ENCODE peak calls at places on chromosomes 5 and 9, in seven cellular contexts. One of them, this sample, is unnamed.

GRCh38 chr5:134543820-134544692 is 18.6 kb downstream of the JADE2 start:
- DNase-seq in CD4-positive, alpha-beta memory T cell: peak; percentile 31
- DNase-seq in H7: no peak
- DNase-seq in WTC11: no peak
- DNase-seq in naive thymus-derived CD8-positive, alpha-beta T cell: no peak
- DNase-seq in G401: no peak
- DNase-seq in GM04503: no peak
- DNase-seq in this sample: no peak

GRCh38 chr5:111512406-111513174 is at the start of gene STARD4:
- DNase-seq in CD4-positive, alpha-beta memory T cell: peak; percentile 92
- DNase-seq in H7: peak; percentile 95
- DNase-seq in WTC11: peak; percentile 95
- DNase-seq in naive thymus-derived CD8-positive, alpha-beta T cell: peak; percentile 93
- DNase-seq in G401: peak; percentile 96
- DNase-seq in GM04503: peak; percentile 79
- DNase-seq in this sample: peak; percentile 87

GRCh38 chr9:86217076-86217475 is 42.4 kb downstream of the C9orf153 start:
- DNase-seq in CD4-positive, alpha-beta memory T cell: no peak
- DNase-seq in H7: no peak
- DNase-seq in WTC11: no peak
- DNase-seq in naive thymus-derived CD8-positive, alpha-beta T cell: no peak
- DNase-seq in G401: no peak
- DNase-seq in GM04503: no peak
- DNase-seq in this sample: no peak

GRCh38 chr9:131668057-131668438 is 71.8 kb downstream of the RAPGEF1 start:
- DNase-seq in CD4-positive, alpha-beta memory T cell: no peak
- DNase-seq in H7: no peak
- DNase-seq in WTC11: no peak
- DNase-seq in naive thymus-derived CD8-positive, alpha-beta T cell: no peak
- DNase-seq in G401: no peak
- DNase-seq in GM04503: no peak
- DNase-seq in this sample: no peak

GRCh38 chr5:69206528-69207190 is 17.3 kb downstream of the CENPH start:
- DNase-seq in CD4-positive, alpha-beta memory T cell: no peak
- DNase-seq in H7: no peak
- DNase-seq in WTC11: no peak
- DNase-seq in naive thymus-derived CD8-positive, alpha-beta T cell: no peak
- DNase-seq in G401: no peak
- DNase-seq in GM04503: no peak
- DNase-seq in this sample: no peak

GRCh38 chr5:119032653-119033052 is 38.2 kb upstream of the DMXL1 start:
- DNase-seq in CD4-positive, alpha-beta memory T cell: no peak
- DNase-seq in H7: no peak
- DNase-seq in WTC11: no peak
- DNase-seq in naive thymus-derived CD8-positive, alpha-beta T cell: no peak
- DNase-seq in G401: no peak
- DNase-seq in GM04503: no peak
- DNase-seq in this sample: no peak

GRCh38 chr5:107680099-107680498 is 9.4 kb upstream of the EFNA5 start:
- DNase-seq in CD4-positive, alpha-beta memory T cell: no peak
- DNase-seq in H7: no peak
- DNase-seq in WTC11: no peak
- DNase-seq in naive thymus-derived CD8-positive, alpha-beta T cell: no peak
- DNase-seq in G401: no peak
- DNase-seq in GM04503: no peak
- DNase-seq in this sample: no peak

GRCh38 chr9:130461218-130461630 is 16.5 kb downstream of the ASS1 start:
- DNase-seq in CD4-positive, alpha-beta memory T cell: peak; percentile 58
- DNase-seq in H7: peak; percentile 96
- DNase-seq in WTC11: peak; percentile 86
- DNase-seq in naive thymus-derived CD8-positive, alpha-beta T cell: peak; percentile 48
- DNase-seq in G401: peak; percentile 64
- DNase-seq in GM04503: no peak
- DNase-seq in this sample: no peak

GRCh38 chr5:150774145-150774544 is 4.4 kb upstream of the SMIM3 start:
- DNase-seq in CD4-positive, alpha-beta memory T cell: no peak
- DNase-seq in H7: no peak
- DNase-seq in WTC11: no peak
- DNase-seq in naive thymus-derived CD8-positive, alpha-beta T cell: no peak
- DNase-seq in G401: no peak
- DNase-seq in GM04503: no peak
- DNase-seq in this sample: no peak

GRCh38 chr9:136437430-136437829 is 2.2 kb downstream of the INPP5E start:
- DNase-seq in CD4-positive, alpha-beta memory T cell: no peak
- DNase-seq in H7: no peak
- DNase-seq in WTC11: no peak
- DNase-seq in naive thymus-derived CD8-positive, alpha-beta T cell: no peak
- DNase-seq in G401: peak; percentile 6
- DNase-seq in GM04503: peak; percentile 20
- DNase-seq in this sample: no peak

GRCh38 chr9:17063535-17064135 is 71.2 kb upstream of the CNTLN start:
- DNase-seq in CD4-positive, alpha-beta memory T cell: no peak
- DNase-seq in H7: peak; percentile 64
- DNase-seq in WTC11: no peak
- DNase-seq in naive thymus-derived CD8-positive, alpha-beta T cell: no peak
- DNase-seq in G401: peak; percentile 55
- DNase-seq in GM04503: no peak
- DNase-seq in this sample: peak; percentile 32

GRCh38 chr5:146719179-146719578 is 159.4 kb downstream of the PPP2R2B start:
- DNase-seq in CD4-positive, alpha-beta memory T cell: no peak
- DNase-seq in H7: no peak
- DNase-seq in WTC11: no peak
- DNase-seq in naive thymus-derived CD8-positive, alpha-beta T cell: no peak
- DNase-seq in G401: no peak
- DNase-seq in GM04503: no peak
- DNase-seq in this sample: no peak

GRCh38 chr9:33988219-33988890 is 60.3 kb downstream of the UBAP2 start:
- DNase-seq in CD4-positive, alpha-beta memory T cell: no peak
- DNase-seq in H7: no peak
- DNase-seq in WTC11: no peak
- DNase-seq in naive thymus-derived CD8-positive, alpha-beta T cell: no peak
- DNase-seq in G401: no peak
- DNase-seq in GM04503: no peak
- DNase-seq in this sample: no peak

GRCh38 chr5:36417668-36418067 is 116.0 kb upstream of the RANBP3L start:
- DNase-seq in CD4-positive, alpha-beta memory T cell: no peak
- DNase-seq in H7: peak; percentile 37
- DNase-seq in WTC11: peak; percentile 77
- DNase-seq in naive thymus-derived CD8-positive, alpha-beta T cell: no peak
- DNase-seq in G401: no peak
- DNase-seq in GM04503: no peak
- DNase-seq in this sample: no peak

GRCh38 chr5:32443145-32443540 is 1.4 kb downstream of the ZFR start:
- DNase-seq in CD4-positive, alpha-beta memory T cell: peak; percentile 14
- DNase-seq in H7: peak; percentile 56
- DNase-seq in WTC11: no peak
- DNase-seq in naive thymus-derived CD8-positive, alpha-beta T cell: no peak
- DNase-seq in G401: no peak
- DNase-seq in GM04503: no peak
- DNase-seq in this sample: no peak

GRCh38 chr9:98280574-98280973 is 25.1 kb upstream of the TBC1D2 start:
- DNase-seq in CD4-positive, alpha-beta memory T cell: no peak
- DNase-seq in H7: no peak
- DNase-seq in WTC11: no peak
- DNase-seq in naive thymus-derived CD8-positive, alpha-beta T cell: no peak
- DNase-seq in G401: no peak
- DNase-seq in GM04503: no peak
- DNase-seq in this sample: no peak